ENCODE peak calls at places on chromosomes 16 and 17, in seven cellular contexts. One of them, this sample, is unnamed.

GRCh38 chr16:12231666-12232065 is 255.1 kb downstream of the SNX29 start:
- DNase-seq in activated CD4-positive, CD25-positive, alpha-beta regulatory T cell: no peak
- DNase-seq in activated naive CD4-positive, alpha-beta T cell treated with anti-CD3 and anti-CD28 coated beads, Interleukin-2, amount 50 U/mL, for 16 hours: no peak
- DNase-seq in naive thymus-derived CD4-positive, alpha-beta T cell: no peak
- DNase-seq in stomach: no peak
- DNase-seq in cardiac muscle cell: no peak
- DNase-seq in A172: peak; percentile 30
- DNase-seq in this sample: no peak

GRCh38 chr16:14564323-14564722 is 65.7 kb downstream of the PARN start:
- DNase-seq in activated CD4-positive, CD25-positive, alpha-beta regulatory T cell: no peak
- DNase-seq in activated naive CD4-positive, alpha-beta T cell treated with anti-CD3 and anti-CD28 coated beads, Interleukin-2, amount 50 U/mL, for 16 hours: no peak
- DNase-seq in naive thymus-derived CD4-positive, alpha-beta T cell: no peak
- DNase-seq in stomach: peak; percentile 65
- DNase-seq in cardiac muscle cell: no peak
- DNase-seq in A172: no peak
- DNase-seq in this sample: no peak

GRCh38 chr16:75044800-75045361 is 46.1 kb downstream of the ZNRF1 start:
- DNase-seq in activated CD4-positive, CD25-positive, alpha-beta regulatory T cell: no peak
- DNase-seq in activated naive CD4-positive, alpha-beta T cell treated with anti-CD3 and anti-CD28 coated beads, Interleukin-2, amount 50 U/mL, for 16 hours: no peak
- DNase-seq in naive thymus-derived CD4-positive, alpha-beta T cell: no peak
- DNase-seq in stomach: no peak
- DNase-seq in cardiac muscle cell: peak; percentile 55
- DNase-seq in A172: no peak
- DNase-seq in this sample: no peak

GRCh38 chr16:88084881-88085280 is 133.6 kb downstream of the BANP start:
- DNase-seq in activated CD4-positive, CD25-positive, alpha-beta regulatory T cell: no peak
- DNase-seq in activated naive CD4-positive, alpha-beta T cell treated with anti-CD3 and anti-CD28 coated beads, Interleukin-2, amount 50 U/mL, for 16 hours: no peak
- DNase-seq in naive thymus-derived CD4-positive, alpha-beta T cell: no peak
- DNase-seq in stomach: no peak
- DNase-seq in cardiac muscle cell: peak; percentile 19
- DNase-seq in A172: peak; percentile 73
- DNase-seq in this sample: no peak

GRCh38 chr17:8053600-8053999 is 14.7 kb downstream of the ALOX15B start:
- DNase-seq in activated CD4-positive, CD25-positive, alpha-beta regulatory T cell: no peak
- DNase-seq in activated naive CD4-positive, alpha-beta T cell treated with anti-CD3 and anti-CD28 coated beads, Interleukin-2, amount 50 U/mL, for 16 hours: no peak
- DNase-seq in naive thymus-derived CD4-positive, alpha-beta T cell: no peak
- DNase-seq in stomach: no peak
- DNase-seq in cardiac muscle cell: no peak
- DNase-seq in A172: no peak
- DNase-seq in this sample: no peak

GRCh38 chr16:48445782-48446533 is 60.7 kb upstream of the SIAH1 start:
- DNase-seq in activated CD4-positive, CD25-positive, alpha-beta regulatory T cell: no peak
- DNase-seq in activated naive CD4-positive, alpha-beta T cell treated with anti-CD3 and anti-CD28 coated beads, Interleukin-2, amount 50 U/mL, for 16 hours: no peak
- DNase-seq in naive thymus-derived CD4-positive, alpha-beta T cell: no peak
- DNase-seq in stomach: no peak
- DNase-seq in cardiac muscle cell: no peak
- DNase-seq in A172: no peak
- DNase-seq in this sample: no peak

GRCh38 chr17:47820023-47820789 is 1.4 kb downstream of the OSBPL7 start:
- DNase-seq in activated CD4-positive, CD25-positive, alpha-beta regulatory T cell: no peak
- DNase-seq in activated naive CD4-positive, alpha-beta T cell treated with anti-CD3 and anti-CD28 coated beads, Interleukin-2, amount 50 U/mL, for 16 hours: no peak
- DNase-seq in naive thymus-derived CD4-positive, alpha-beta T cell: no peak
- DNase-seq in stomach: peak; percentile 81
- DNase-seq in cardiac muscle cell: no peak
- DNase-seq in A172: peak; percentile 41
- DNase-seq in this sample: no peak

GRCh38 chr16:66020642-66021041 is 345.8 kb upstream of the CDH5 start:
- DNase-seq in activated CD4-positive, CD25-positive, alpha-beta regulatory T cell: no peak
- DNase-seq in activated naive CD4-positive, alpha-beta T cell treated with anti-CD3 and anti-CD28 coated beads, Interleukin-2, amount 50 U/mL, for 16 hours: no peak
- DNase-seq in naive thymus-derived CD4-positive, alpha-beta T cell: no peak
- DNase-seq in stomach: no peak
- DNase-seq in cardiac muscle cell: peak; percentile 36
- DNase-seq in A172: peak; percentile 41
- DNase-seq in this sample: no peak

GRCh38 chr16:70573451-70574121 is 50.0 kb downstream of the SF3B3 start:
- DNase-seq in activated CD4-positive, CD25-positive, alpha-beta regulatory T cell: no peak
- DNase-seq in activated naive CD4-positive, alpha-beta T cell treated with anti-CD3 and anti-CD28 coated beads, Interleukin-2, amount 50 U/mL, for 16 hours: no peak
- DNase-seq in naive thymus-derived CD4-positive, alpha-beta T cell: no peak
- DNase-seq in stomach: no peak
- DNase-seq in cardiac muscle cell: peak; percentile 97
- DNase-seq in A172: peak; percentile 81
- DNase-seq in this sample: no peak

GRCh38 chr17:67992541-67993152 is 3.6 kb downstream of the C17orf58 start:
- DNase-seq in activated CD4-positive, CD25-positive, alpha-beta regulatory T cell: no peak
- DNase-seq in activated naive CD4-positive, alpha-beta T cell treated with anti-CD3 and anti-CD28 coated beads, Interleukin-2, amount 50 U/mL, for 16 hours: no peak
- DNase-seq in naive thymus-derived CD4-positive, alpha-beta T cell: no peak
- DNase-seq in stomach: no peak
- DNase-seq in cardiac muscle cell: peak; percentile 5
- DNase-seq in A172: peak; percentile 48
- DNase-seq in this sample: no peak

GRCh38 chr17:45996282-45996937 is 2.6 kb upstream of the STH start:
- DNase-seq in activated CD4-positive, CD25-positive, alpha-beta regulatory T cell: no peak
- DNase-seq in activated naive CD4-positive, alpha-beta T cell treated with anti-CD3 and anti-CD28 coated beads, Interleukin-2, amount 50 U/mL, for 16 hours: no peak
- DNase-seq in naive thymus-derived CD4-positive, alpha-beta T cell: no peak
- DNase-seq in stomach: no peak
- DNase-seq in cardiac muscle cell: no peak
- DNase-seq in A172: no peak
- DNase-seq in this sample: no peak

GRCh38 chr17:74842599-74843351 is 16.9 kb downstream of the GRIN2C start:
- DNase-seq in activated CD4-positive, CD25-positive, alpha-beta regulatory T cell: no peak
- DNase-seq in activated naive CD4-positive, alpha-beta T cell treated with anti-CD3 and anti-CD28 coated beads, Interleukin-2, amount 50 U/mL, for 16 hours: no peak
- DNase-seq in naive thymus-derived CD4-positive, alpha-beta T cell: no peak
- DNase-seq in stomach: peak; percentile 75
- DNase-seq in cardiac muscle cell: peak; percentile 73
- DNase-seq in A172: no peak
- DNase-seq in this sample: no peak

GRCh38 chr17:80113033-80113484 is 11.7 kb downstream of the GAA start:
- DNase-seq in activated CD4-positive, CD25-positive, alpha-beta regulatory T cell: no peak
- DNase-seq in activated naive CD4-positive, alpha-beta T cell treated with anti-CD3 and anti-CD28 coated beads, Interleukin-2, amount 50 U/mL, for 16 hours: no peak
- DNase-seq in naive thymus-derived CD4-positive, alpha-beta T cell: no peak
- DNase-seq in stomach: peak; percentile 23
- DNase-seq in cardiac muscle cell: no peak
- DNase-seq in A172: no peak
- DNase-seq in this sample: no peak

GRCh38 chr17:21157586-21158370 is 31.0 kb downstream of the DHRS7B start:
- DNase-seq in activated CD4-positive, CD25-positive, alpha-beta regulatory T cell: no peak
- DNase-seq in activated naive CD4-positive, alpha-beta T cell treated with anti-CD3 and anti-CD28 coated beads, Interleukin-2, amount 50 U/mL, for 16 hours: no peak
- DNase-seq in naive thymus-derived CD4-positive, alpha-beta T cell: no peak
- DNase-seq in stomach: no peak
- DNase-seq in cardiac muscle cell: no peak
- DNase-seq in A172: no peak
- DNase-seq in this sample: no peak

GRCh38 chr17:17841620-17842025 is 4.8 kb upstream of the SREBF1 start:
- DNase-seq in activated CD4-positive, CD25-positive, alpha-beta regulatory T cell: no peak
- DNase-seq in activated naive CD4-positive, alpha-beta T cell treated with anti-CD3 and anti-CD28 coated beads, Interleukin-2, amount 50 U/mL, for 16 hours: no peak
- DNase-seq in naive thymus-derived CD4-positive, alpha-beta T cell: no peak
- DNase-seq in stomach: peak; percentile 57
- DNase-seq in cardiac muscle cell: no peak
- DNase-seq in A172: no peak
- DNase-seq in this sample: no peak

This sample was measured in activated T-helper 2 cell treated with anti-CD3 and anti-CD28 coated beads, Interferon-gamma antibody, Interleukin-2, Interleukin-4, amounts not matched to agents 10 μg/mL and 5 μg/mL and 100 μg/mL, durations not matched to agents 14 hours and 24 hours and 36 hours.